ENCODE peak calls at places on chromosomes 3 and 15, in four cellular contexts. Z, F, E and N are unnamed samples.

GRCh38 chr3:8450618-8451017 is 51.0 kb upstream of the LMCD1 start:
- DNase-seq in F (no peak), E (no peak), Z (no peak), N (no peak)

GRCh38 chr15:68333775-68334470 is 56.4 kb downstream of the FEM1B start:
- DNase-seq in Z (no peak), E (no peak), F (no peak), N (peak; percentile 80)

GRCh38 chr3:97689962-97690361 is 74.6 kb upstream of the ARL6 start:
- DNase-seq in E (no peak), Z (no peak), F (no peak), N (no peak)

GRCh38 chr3:195165790-195166189 is 105.2 kb downstream of the XXYLT1 start:
- DNase-seq in Z (no peak), F (no peak), E (no peak), N (peak; percentile 18)

GRCh38 chr15:31271224-31271635 is 55.4 kb upstream of the KLF13 start:
- DNase-seq in Z (peak; percentile 34), E (no peak), F (no peak), N (peak; percentile 48)

GRCh38 chr3:125401402-125401801 is 26.3 kb upstream of the ZNF148 start:
- DNase-seq in F (no peak), E (no peak), Z (no peak), N (no peak)

GRCh38 chr3:97257942-97258341 is 443.5 kb downstream of the EPHA6 start:
- DNase-seq in E (no peak), F (no peak), Z (no peak), N (no peak)

GRCh38 chr3:155010416-155010815 is 69.7 kb upstream of the MME start:
- DNase-seq in Z (no peak), E (no peak), F (no peak), N (no peak)

GRCh38 chr15:78988361-78988911 is 43.6 kb upstream of the CTSH start:
- DNase-seq in Z (peak; percentile 92), F (peak; percentile 91), E (peak; percentile 73), N (peak; percentile 94)

GRCh38 chr3:155233213-155233612 is 60.3 kb downstream of the STRIT1 start:
- DNase-seq in E (no peak), F (peak; percentile 86), Z (no peak), N (peak; percentile 90)

GRCh38 chr15:101504866-101505609 is 15.5 kb upstream of the PCSK6 start:
- DNase-seq in Z (no peak), E (no peak), F (peak; percentile 9), N (no peak)

GRCh38 chr3:64741344-64741743 is 53.5 kb upstream of the ADAMTS9 start:
- DNase-seq in E (no peak), Z (no peak), F (peak; percentile 28), N (peak; percentile 85)

GRCh38 chr3:12993022-12993622 is 80.1 kb downstream of the IQSEC1 start:
- DNase-seq in Z (no peak), E (no peak), F (no peak), N (no peak)

GRCh38 chr15:77104155-77104554 is 33.2 kb upstream of the TSPAN3 start:
- DNase-seq in F (no peak), Z (no peak), E (no peak), N (no peak)

GRCh38 chr15:60957111-60957510 is 272.0 kb downstream of the RORA start:
- DNase-seq in E (no peak), F (no peak), Z (no peak), N (no peak)

GRCh38 chr3:183826448-183826847 is 1.1 kb upstream of the MAP6D1 start:
- DNase-seq in Z (peak; percentile 77), F (no peak), E (no peak), N (no peak)

GRCh38 chr3:176376531-176376930 is 820.8 kb downstream of the TBL1XR1 start:
- DNase-seq in E (no peak), F (no peak), Z (no peak), N (no peak)

GRCh38 chr3:114154321-114154821 is 24.5 kb downstream of the DRD3 start:
- DNase-seq in Z (no peak), E (no peak), F (no peak), N (no peak)

GRCh38 chr3:165185707-165186327 is 10.4 kb downstream of the SLITRK3 start:
- DNase-seq in E (peak; percentile 32), F (no peak), Z (no peak), N (peak; percentile 66)

GRCh38 chr3:17629400-17629799 is 113.0 kb downstream of the TBC1D5 start:
- DNase-seq in Z (no peak), E (no peak), F (no peak), N (no peak)

GRCh38 chr15:45962733-45963132 is 327.9 kb downstream of the SQOR start:
- DNase-seq in Z (no peak), E (no peak), F (no peak), N (no peak)

GRCh38 chr15:57527382-57528091 is 64.2 kb upstream of the MYZAP start:
- DNase-seq in F (no peak), Z (no peak), E (peak; percentile 42), N (peak; percentile 71)

GRCh38 chr15:75589071-75589470 is 10.0 kb upstream of the PTPN9 start:
- DNase-seq in Z (no peak), E (no peak), F (no peak), N (no peak)

GRCh38 chr15:77773003-77773402 is 140.3 kb upstream of the LINGO1 start:
- DNase-seq in Z (no peak), F (no peak), E (no peak), N (no peak)

GRCh38 chr3:194275231-194275671 is 75.9 kb downstream of the CPN2 start:
- DNase-seq in F (peak; percentile 18), Z (peak; percentile 77), E (no peak), N (peak; percentile 63)

GRCh38 chr3:39184081-39184967 is 8.1 kb downstream of the XIRP1 start:
- DNase-seq in F (no peak), E (no peak), Z (peak; percentile 58), N (no peak)

GRCh38 chr3:72255191-72255590 is 470.2 kb upstream of the PROK2 start:
- DNase-seq in E (no peak), F (peak; percentile 82), Z (no peak), N (no peak)

GRCh38 chr3:12507871-12508281 is 23.6 kb downstream of the TSEN2 start:
- DNase-seq in E (no peak), F (no peak), Z (no peak), N (no peak)

GRCh38 chr15:91408476-91409076 is 308.5 kb downstream of the SV2B start:
- DNase-seq in E (no peak), Z (no peak), F (no peak), N (no peak)

GRCh38 chr3:56379723-56380287 is 88.5 kb downstream of the ERC2 start:
- DNase-seq in Z (no peak), F (no peak), E (no peak), N (no peak)
- TF ChIP-seq POLR2AphosphoS5 in Z (no peak), F (no peak), E (no peak), N (no peak)

DNA sequence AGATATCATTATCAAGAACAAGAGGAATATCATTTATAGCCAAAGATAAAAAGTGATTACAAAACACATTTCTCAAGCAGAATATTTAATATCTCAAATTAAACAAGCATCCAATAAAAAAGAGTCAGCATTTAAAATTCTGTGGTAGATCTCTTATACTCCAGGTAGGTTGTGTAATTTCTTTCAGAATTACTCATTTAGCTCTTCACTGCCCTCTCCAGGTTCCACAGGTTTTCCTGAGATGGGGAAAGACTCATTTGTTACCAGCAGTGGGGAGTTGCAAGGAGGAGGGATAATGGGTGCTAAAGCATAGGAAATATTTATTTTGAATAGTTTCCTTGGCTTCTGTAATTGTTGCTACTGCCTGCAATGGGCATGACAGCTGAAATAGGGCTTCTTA is 83.1 kb upstream of the RASGRP1 start:
- DNase-seq in F (no peak), Z (no peak), E (no peak), N (no peak)
- H3K27ac ChIP-seq in F (no peak overlapping the region), Z (peak overlapping the region; percentile 72), E (no peak overlapping the region), N (no peak overlapping the region)

DNA sequence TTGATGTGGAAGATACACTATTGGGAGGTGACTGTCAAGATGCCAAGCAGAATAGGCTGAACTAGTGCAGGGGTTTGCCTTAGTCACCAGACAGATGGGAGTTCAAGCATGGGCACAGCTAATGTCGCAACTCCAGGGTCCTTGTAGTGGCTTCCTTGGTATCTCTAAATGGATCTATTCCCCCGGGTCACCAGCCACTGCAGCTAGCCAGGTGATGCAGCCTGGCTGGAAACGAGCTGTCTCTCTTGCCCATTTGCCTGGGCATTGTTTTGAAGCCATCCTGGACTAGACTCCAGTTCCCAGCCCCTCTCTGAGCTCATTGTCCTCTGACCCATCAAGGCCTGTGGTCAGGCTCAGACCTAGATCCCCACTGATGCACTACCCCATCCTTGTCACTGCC is 8.4 kb upstream of the CPEB1 start:
- DNase-seq in E (no peak), Z (no peak), F (no peak), N (no peak)
- TF ChIP-seq POLR2AphosphoS5 in E (no peak), Z (no peak), F (no peak), N (no peak)

GRCh38 chr15:35507932-35508638 is 37.9 kb downstream of the DPH6 start:
- DNase-seq in E (no peak), Z (no peak), F (no peak), N (no peak)
- H3K27ac ChIP-seq in E (no peak overlapping the region), Z (no peak overlapping the region), F (no peak overlapping the region), N (no peak overlapping the region)

DNA sequence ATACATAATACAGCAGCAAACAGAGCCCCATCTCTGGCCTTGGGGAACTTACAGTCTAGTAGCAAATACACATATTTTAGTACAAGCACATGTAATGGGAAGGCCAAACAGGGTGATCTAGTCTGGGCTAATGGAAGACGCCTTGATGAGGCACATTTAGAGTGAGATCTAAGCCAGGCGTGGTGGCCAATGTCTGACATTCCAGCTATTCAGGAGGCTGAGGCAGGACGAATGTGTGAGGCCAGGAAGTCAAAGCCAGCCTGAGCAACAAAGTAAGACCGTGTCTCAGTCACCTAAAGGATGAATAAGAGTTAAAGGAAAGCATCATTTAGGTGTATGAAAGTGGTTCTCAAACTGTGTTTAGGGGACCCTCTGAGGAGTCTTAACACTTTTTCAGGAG is 291.9 kb downstream of the MAGI1 start:
- DNase-seq in F (no peak), Z (no peak), E (no peak), N (no peak)
- TF ChIP-seq POLR2AphosphoS5 in F (no peak), Z (no peak), E (no peak), N (no peak)

DNA sequence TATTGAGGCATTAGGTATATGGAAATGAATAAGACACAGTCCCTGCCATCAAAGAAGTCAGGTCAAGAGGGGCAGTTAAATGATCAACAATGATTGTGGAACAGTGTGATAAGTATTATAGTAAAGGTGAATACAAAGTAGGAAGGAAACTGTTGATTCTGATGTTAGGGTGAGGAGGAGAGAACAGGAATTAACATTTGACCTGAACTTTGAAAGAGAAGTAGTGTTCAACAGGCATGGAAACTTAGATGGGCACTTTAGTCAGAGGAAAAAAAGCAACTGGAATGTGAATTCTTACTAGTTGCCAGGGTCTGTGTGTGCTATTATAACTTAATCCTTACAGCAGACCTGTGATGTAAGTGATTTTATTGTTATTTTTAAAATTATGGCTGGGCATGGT is 17.6 kb downstream of the HACD3 start:
- DNase-seq in E (no peak), Z (no peak), F (no peak), N (no peak)
- H3K27ac ChIP-seq in E (no peak overlapping the region), Z (no peak overlapping the region), F (no peak overlapping the region), N (no peak overlapping the region)

GRCh38 chr15:34460451-34460850 is 22.8 kb upstream of the GOLGA8A start:
- DNase-seq in E (no peak), F (no peak), Z (no peak), N (no peak)

GRCh38 chr15:34456658-34457057 is 19.1 kb upstream of the GOLGA8A start:
- DNase-seq in Z (no peak), E (no peak), F (no peak), N (no peak)

DNA sequence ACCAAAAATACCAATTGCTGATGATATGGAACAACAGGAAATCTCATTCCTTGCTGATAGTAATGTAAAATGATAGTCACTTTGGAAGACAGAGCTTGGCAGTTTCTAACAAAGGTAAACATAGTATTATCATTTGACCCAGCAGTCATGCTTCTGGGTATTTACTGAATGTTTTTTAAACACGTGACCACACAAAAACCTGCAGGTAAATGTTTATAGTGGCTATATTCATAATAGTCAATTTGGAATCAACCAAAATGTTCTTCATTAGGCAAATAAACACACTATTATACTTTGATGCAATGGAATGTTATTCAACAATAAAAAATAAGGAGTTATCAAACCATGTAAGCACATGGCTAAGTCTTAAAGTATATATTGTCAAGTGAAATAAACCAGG is 24.1 kb upstream of the GOLGA8A start:
- DNase-seq in E (no peak), F (no peak), Z (no peak), N (no peak)
- TF ChIP-seq POLR2AphosphoS5 in E (no peak), F (no peak), Z (no peak), N (no peak)